ENCODE peak calls at places on chromosomes 6 and 20, in six cellular contexts. One of them, this sample, is unnamed.

GRCh38 chr6:446418-447366 is 55.1 kb downstream of the IRF4 start:
- DNase-seq in suprapubic skin: no peak
- DNase-seq in lower lobe of right lung: no peak
- DNase-seq in osteocyte: no peak
- DNase-seq in psoas muscle: no peak
- DNase-seq in tibial artery: peak
- DNase-seq in this sample: no peak

GRCh38 chr6:56652994-56653393 is 10.3 kb upstream of the DST start:
- DNase-seq in tibial artery: no peak
- DNase-seq in psoas muscle: no peak
- DNase-seq in lower lobe of right lung: no peak
- DNase-seq in suprapubic skin: no peak
- DNase-seq in osteocyte: no peak
- DNase-seq in this sample: no peak

GRCh38 chr6:19812512-19813119 is 24.6 kb upstream of the ID4 start:
- DNase-seq in lower lobe of right lung: no peak
- DNase-seq in suprapubic skin: no peak
- DNase-seq in tibial artery: no peak
- DNase-seq in osteocyte: no peak
- DNase-seq in psoas muscle: no peak
- DNase-seq in this sample: no peak

GRCh38 chr20:36461600-36462439 is 79.5 kb upstream of the MYL9 start:
- DNase-seq in lower lobe of right lung: peak
- DNase-seq in tibial artery: peak
- DNase-seq in osteocyte: no peak
- DNase-seq in psoas muscle: peak
- DNase-seq in suprapubic skin: peak
- DNase-seq in this sample: peak

GRCh38 chr6:159973951-159974350 is 5.1 kb downstream of the IGF2R start:
- DNase-seq in psoas muscle: no peak
- DNase-seq in osteocyte: no peak
- DNase-seq in tibial artery: no peak
- DNase-seq in suprapubic skin: no peak
- DNase-seq in lower lobe of right lung: no peak
- DNase-seq in this sample: no peak

GRCh38 chr6:87766211-87766610 is 64.2 kb upstream of the AKIRIN2 start:
- DNase-seq in tibial artery: no peak
- DNase-seq in lower lobe of right lung: no peak
- DNase-seq in suprapubic skin: no peak
- DNase-seq in psoas muscle: no peak
- DNase-seq in osteocyte: no peak
- DNase-seq in this sample: no peak

GRCh38 chr6:132063738-132064137 is 112.6 kb upstream of the CCN2 start:
- DNase-seq in lower lobe of right lung: no peak
- DNase-seq in tibial artery: no peak
- DNase-seq in suprapubic skin: no peak
- DNase-seq in psoas muscle: no peak
- DNase-seq in osteocyte: no peak
- DNase-seq in this sample: no peak

GRCh38 chr6:165662671-165663282 is at the start of gene PDE10A:
- DNase-seq in lower lobe of right lung: no peak
- DNase-seq in psoas muscle: no peak
- DNase-seq in osteocyte: no peak
- DNase-seq in tibial artery: peak
- DNase-seq in suprapubic skin: no peak
- DNase-seq in this sample: peak

GRCh38 chr6:32882879-32883250 is 28.9 kb downstream of the PSMB9 start:
- DNase-seq in suprapubic skin: no peak
- DNase-seq in psoas muscle: no peak
- DNase-seq in lower lobe of right lung: no peak
- DNase-seq in osteocyte: no peak
- DNase-seq in tibial artery: no peak
- DNase-seq in this sample: no peak

GRCh38 chr6:163260911-163261310 is 153.6 kb upstream of the QKI start:
- DNase-seq in lower lobe of right lung: no peak
- DNase-seq in osteocyte: no peak
- DNase-seq in suprapubic skin: no peak
- DNase-seq in tibial artery: no peak
- DNase-seq in psoas muscle: no peak
- DNase-seq in this sample: no peak

GRCh38 chr20:7399575-7399974 is 540.7 kb downstream of the HAO1 start:
- DNase-seq in lower lobe of right lung: no peak
- DNase-seq in tibial artery: no peak
- DNase-seq in psoas muscle: no peak
- DNase-seq in suprapubic skin: no peak
- DNase-seq in osteocyte: no peak
- DNase-seq in this sample: no peak

GRCh38 chr6:75849329-75850025 is 100.4 kb downstream of the MYO6 start:
- DNase-seq in tibial artery: no peak
- DNase-seq in lower lobe of right lung: no peak
- DNase-seq in osteocyte: no peak
- DNase-seq in suprapubic skin: no peak
- DNase-seq in psoas muscle: no peak
- DNase-seq in this sample: no peak

GRCh38 chr20:5191829-5192569 is 65.2 kb downstream of the CDS2 start:
- DNase-seq in lower lobe of right lung: no peak
- DNase-seq in suprapubic skin: no peak
- DNase-seq in psoas muscle: no peak
- DNase-seq in tibial artery: no peak
- DNase-seq in osteocyte: no peak
- DNase-seq in this sample: peak

GRCh38 chr6:151257984-151258445 is 18.2 kb downstream of the AKAP12 start:
- DNase-seq in lower lobe of right lung: no peak
- DNase-seq in tibial artery: no peak
- DNase-seq in psoas muscle: no peak
- DNase-seq in suprapubic skin: no peak
- DNase-seq in osteocyte: no peak
- DNase-seq in this sample: no peak

GRCh38 chr20:5447188-5447587 is 130.4 kb upstream of the PROKR2 start:
- DNase-seq in suprapubic skin: no peak
- DNase-seq in lower lobe of right lung: no peak
- DNase-seq in tibial artery: no peak
- DNase-seq in psoas muscle: no peak
- DNase-seq in osteocyte: no peak
- DNase-seq in this sample: no peak

GRCh38 chr6:11575408-11576033 is 38.0 kb downstream of the TMEM170B start:
- DNase-seq in osteocyte: no peak
- DNase-seq in psoas muscle: no peak
- DNase-seq in tibial artery: no peak
- DNase-seq in suprapubic skin: no peak
- DNase-seq in lower lobe of right lung: no peak
- DNase-seq in this sample: peak

GRCh38 chr6:29938746-29939508 is 3.4 kb upstream of the HLA-A start:
- DNase-seq in suprapubic skin: no peak
- DNase-seq in tibial artery: no peak
- DNase-seq in lower lobe of right lung: no peak
- DNase-seq in psoas muscle: no peak
- DNase-seq in osteocyte: no peak
- DNase-seq in this sample: no peak

GRCh38 chr6:82569022-82569421 is 205.4 kb downstream of the TPBG start:
- DNase-seq in lower lobe of right lung: no peak
- DNase-seq in tibial artery: no peak
- DNase-seq in suprapubic skin: no peak
- DNase-seq in osteocyte: no peak
- DNase-seq in psoas muscle: no peak
- DNase-seq in this sample: no peak

GRCh38 chr6:165987483-165988305 is 180.0 kb downstream of the TBXT start:
- DNase-seq in suprapubic skin: peak
- DNase-seq in osteocyte: no peak
- DNase-seq in lower lobe of right lung: no peak
- DNase-seq in psoas muscle: peak
- DNase-seq in tibial artery: peak
- DNase-seq in this sample: peak

GRCh38 chr6:145544031-145544430 is 191.3 kb downstream of the EPM2A start:
- DNase-seq in osteocyte: no peak
- DNase-seq in tibial artery: no peak
- DNase-seq in lower lobe of right lung: no peak
- DNase-seq in psoas muscle: peak
- DNase-seq in suprapubic skin: no peak
- DNase-seq in this sample: no peak

GRCh38 chr6:154302111-154302752 is 54.4 kb downstream of the IPCEF1 start:
- DNase-seq in osteocyte: no peak
- DNase-seq in suprapubic skin: no peak
- DNase-seq in lower lobe of right lung: no peak
- DNase-seq in tibial artery: no peak
- DNase-seq in psoas muscle: no peak
- DNase-seq in this sample: no peak

GRCh38 chr6:35879151-35879550 is 41.7 kb downstream of the SRPK1 start:
- DNase-seq in psoas muscle: no peak
- DNase-seq in suprapubic skin: no peak
- DNase-seq in lower lobe of right lung: no peak
- DNase-seq in osteocyte: no peak
- DNase-seq in tibial artery: no peak
- DNase-seq in this sample: no peak

GRCh38 chr6:84774174-84775158 is 10.1 kb upstream of the TBX18 start:
- DNase-seq in lower lobe of right lung: peak
- DNase-seq in suprapubic skin: peak
- DNase-seq in psoas muscle: peak
- DNase-seq in osteocyte: peak
- DNase-seq in tibial artery: peak
- DNase-seq in this sample: peak
- TF ChIP-seq CTCF in lower lobe of right lung: peak
- TF ChIP-seq CTCF in suprapubic skin: peak
- TF ChIP-seq CTCF in psoas muscle: peak
- TF ChIP-seq CTCF in osteocyte: peak
- TF ChIP-seq CTCF in tibial artery: peak
- TF ChIP-seq CTCF in this sample: peak

GRCh38 chr6:100177956-100178355 is 183.9 kb upstream of the MCHR2 start:
- DNase-seq in lower lobe of right lung: no peak
- DNase-seq in osteocyte: no peak
- DNase-seq in tibial artery: no peak
- DNase-seq in psoas muscle: no peak
- DNase-seq in suprapubic skin: no peak
- DNase-seq in this sample: no peak

GRCh38 chr6:100175814-100176275 is 181.8 kb upstream of the MCHR2 start:
- DNase-seq in tibial artery: no peak
- DNase-seq in osteocyte: no peak
- DNase-seq in lower lobe of right lung: no peak
- DNase-seq in suprapubic skin: no peak
- DNase-seq in psoas muscle: no peak
- DNase-seq in this sample: no peak

GRCh38 chr6:100176951-100177710 is 183.1 kb upstream of the MCHR2 start:
- DNase-seq in suprapubic skin: no peak
- DNase-seq in osteocyte: no peak
- DNase-seq in lower lobe of right lung: no peak
- DNase-seq in tibial artery: no peak
- DNase-seq in psoas muscle: no peak
- DNase-seq in this sample: no peak

GRCh38 chr6:100173211-100173610 is 179.2 kb upstream of the MCHR2 start:
- DNase-seq in psoas muscle: no peak
- DNase-seq in lower lobe of right lung: no peak
- DNase-seq in suprapubic skin: no peak
- DNase-seq in tibial artery: no peak
- DNase-seq in osteocyte: no peak
- DNase-seq in this sample: no peak

DNA sequence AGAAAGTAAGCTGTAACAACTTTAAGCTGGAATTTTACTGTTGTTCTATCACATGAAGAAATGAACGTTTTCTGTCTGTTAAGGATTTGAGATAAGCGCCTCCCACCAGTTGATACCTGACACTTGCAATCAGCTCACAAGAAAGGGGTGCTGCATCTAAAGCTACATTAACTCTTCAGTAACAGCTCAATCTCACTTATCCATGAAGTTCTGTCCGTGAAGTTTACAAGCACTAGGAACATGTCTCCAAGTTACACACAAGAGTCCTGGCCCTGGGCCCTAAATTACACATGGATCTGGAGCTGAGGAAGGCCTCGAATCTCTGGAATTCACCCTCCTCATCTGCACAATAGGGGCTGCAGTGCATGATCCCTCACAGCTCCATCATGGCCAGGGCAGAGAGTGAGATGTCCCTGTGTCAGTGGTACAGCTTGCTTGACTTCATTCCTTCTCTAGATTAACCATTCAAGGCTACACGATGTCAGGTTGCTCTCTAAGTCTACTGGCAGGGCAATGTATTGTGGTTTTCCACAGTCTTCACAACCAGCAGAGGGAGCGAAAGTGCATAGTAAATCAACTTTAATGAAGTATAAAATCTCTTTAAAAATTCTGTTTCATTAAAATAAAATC is 182.4 kb upstream of the MCHR2 start:
- DNase-seq in osteocyte: no peak
- DNase-seq in psoas muscle: no peak
- DNase-seq in suprapubic skin: no peak
- DNase-seq in tibial artery: no peak
- DNase-seq in lower lobe of right lung: no peak
- DNase-seq in this sample: no peak
- TF ChIP-seq CTCF in osteocyte: peak
- TF ChIP-seq CTCF in psoas muscle: peak
- TF ChIP-seq CTCF in suprapubic skin: no peak
- TF ChIP-seq CTCF in tibial artery: no peak
- TF ChIP-seq CTCF in lower lobe of right lung: peak
- TF ChIP-seq CTCF in this sample: no peak

GRCh38 chr6:24494726-24495515 is at the start of gene ALDH5A1:
- DNase-seq in lower lobe of right lung: peak
- DNase-seq in tibial artery: peak
- DNase-seq in psoas muscle: peak
- DNase-seq in osteocyte: peak
- DNase-seq in suprapubic skin: peak
- DNase-seq in this sample: peak
- TF ChIP-seq CTCF in lower lobe of right lung: peak
- TF ChIP-seq CTCF in tibial artery: peak
- TF ChIP-seq CTCF in psoas muscle: peak
- TF ChIP-seq CTCF in osteocyte: peak
- TF ChIP-seq CTCF in suprapubic skin: no peak
- TF ChIP-seq CTCF in this sample: no peak

GRCh38 chr6:42449917-42450313 is 1.8 kb downstream of the TRERF1 start:
- DNase-seq in suprapubic skin: peak
- DNase-seq in tibial artery: no peak
- DNase-seq in psoas muscle: no peak
- DNase-seq in osteocyte: no peak
- DNase-seq in lower lobe of right lung: no peak
- DNase-seq in this sample: no peak
- TF ChIP-seq CTCF in suprapubic skin: no peak
- TF ChIP-seq CTCF in tibial artery: no peak
- TF ChIP-seq CTCF in psoas muscle: no peak
- TF ChIP-seq CTCF in osteocyte: no peak
- TF ChIP-seq CTCF in lower lobe of right lung: no peak
- TF ChIP-seq CTCF in this sample: no peak

GRCh38 chr6:3835055-3835731 is 14.0 kb upstream of the FAM50B start:
- DNase-seq in psoas muscle: peak
- DNase-seq in osteocyte: peak
- DNase-seq in suprapubic skin: peak
- DNase-seq in tibial artery: peak
- DNase-seq in lower lobe of right lung: no peak
- DNase-seq in this sample: no peak
- TF ChIP-seq CTCF in psoas muscle: peak
- TF ChIP-seq CTCF in osteocyte: no peak
- TF ChIP-seq CTCF in suprapubic skin: no peak
- TF ChIP-seq CTCF in tibial artery: no peak
- TF ChIP-seq CTCF in lower lobe of right lung: no peak
- TF ChIP-seq CTCF in this sample: no peak

This sample was measured in nephron progenitor cell.